ENCODE peak calls at places on chromosomes 4 and X, in nine cellular contexts. One of them, this sample, is unnamed. For H3K9me3, the result is how much of the 10 kb centered on the place peaks cover.

GRCh38 chr4:48906283-48907173 is at the start of gene OCIAD2:
- DNase-seq in PC-9: peak
- DNase-seq in keratinocyte: no peak
- DNase-seq in GM23248: peak
- DNase-seq in cardiac muscle cell: peak
- DNase-seq in OCI-LY7: peak
- DNase-seq in CD8-positive, alpha-beta T cell: peak
- DNase-seq in testis: peak
- DNase-seq in tibial nerve: no peak
- DNase-seq in this sample: peak

GRCh38 chrX:138127314-138127713 is 561.4 kb downstream of the ZIC3 start:
- DNase-seq in GM23248: peak
- DNase-seq in PC-9: no peak
- DNase-seq in CD8-positive, alpha-beta T cell: no peak
- DNase-seq in cardiac muscle cell: no peak
- DNase-seq in OCI-LY7: no peak
- DNase-seq in tibial nerve: no peak
- DNase-seq in testis: no peak
- DNase-seq in keratinocyte: no peak
- DNase-seq in this sample: no peak

GRCh38 chr4:6350646-6351045 is 81.0 kb downstream of the WFS1 start:
- DNase-seq in CD8-positive, alpha-beta T cell: no peak
- DNase-seq in cardiac muscle cell: no peak
- DNase-seq in OCI-LY7: no peak
- DNase-seq in PC-9: no peak
- DNase-seq in GM23248: no peak
- DNase-seq in testis: no peak
- DNase-seq in tibial nerve: no peak
- DNase-seq in keratinocyte: no peak
- DNase-seq in this sample: no peak

GRCh38 chr4:80307183-80307735 is 28.3 kb upstream of the CFAP299 start:
- DNase-seq in PC-9: no peak
- DNase-seq in tibial nerve: no peak
- DNase-seq in cardiac muscle cell: peak
- DNase-seq in GM23248: peak
- DNase-seq in OCI-LY7: no peak
- DNase-seq in keratinocyte: no peak
- DNase-seq in CD8-positive, alpha-beta T cell: no peak
- DNase-seq in testis: no peak
- DNase-seq in this sample: no peak

GRCh38 chr4:83108101-83108861 is 6.2 kb downstream of the PLAC8 start:
- DNase-seq in PC-9: no peak
- DNase-seq in testis: no peak
- DNase-seq in CD8-positive, alpha-beta T cell: peak
- DNase-seq in keratinocyte: no peak
- DNase-seq in cardiac muscle cell: no peak
- DNase-seq in OCI-LY7: no peak
- DNase-seq in GM23248: no peak
- DNase-seq in tibial nerve: no peak
- DNase-seq in this sample: no peak

GRCh38 chrX:150269613-150270254 is 93.4 kb upstream of the MAMLD1 start:
- DNase-seq in OCI-LY7: no peak
- DNase-seq in PC-9: no peak
- DNase-seq in cardiac muscle cell: no peak
- DNase-seq in tibial nerve: no peak
- DNase-seq in GM23248: peak
- DNase-seq in CD8-positive, alpha-beta T cell: no peak
- DNase-seq in testis: no peak
- DNase-seq in keratinocyte: no peak
- DNase-seq in this sample: no peak

GRCh38 chr4:145281946-145282345 is 101.6 kb upstream of the OTUD4 start:
- DNase-seq in PC-9: no peak
- DNase-seq in testis: no peak
- DNase-seq in OCI-LY7: no peak
- DNase-seq in keratinocyte: no peak
- DNase-seq in GM23248: no peak
- DNase-seq in tibial nerve: no peak
- DNase-seq in CD8-positive, alpha-beta T cell: no peak
- DNase-seq in cardiac muscle cell: no peak
- DNase-seq in this sample: no peak

GRCh38 chr4:40702800-40703151 is 47.0 kb upstream of the NSUN7 start:
- DNase-seq in tibial nerve: no peak
- DNase-seq in GM23248: no peak
- DNase-seq in OCI-LY7: no peak
- DNase-seq in PC-9: peak
- DNase-seq in keratinocyte: no peak
- DNase-seq in cardiac muscle cell: no peak
- DNase-seq in testis: no peak
- DNase-seq in CD8-positive, alpha-beta T cell: no peak
- DNase-seq in this sample: no peak

GRCh38 chr4:52659016-52659721 is at the start of gene USP46:
- DNase-seq in cardiac muscle cell: peak
- DNase-seq in CD8-positive, alpha-beta T cell: peak
- DNase-seq in testis: peak
- DNase-seq in GM23248: peak
- DNase-seq in OCI-LY7: peak
- DNase-seq in PC-9: peak
- DNase-seq in keratinocyte: no peak
- DNase-seq in tibial nerve: peak
- DNase-seq in this sample: peak

GRCh38 chrX:28876415-28876814 is 289.2 kb downstream of the IL1RAPL1 start:
- DNase-seq in tibial nerve: no peak
- DNase-seq in OCI-LY7: no peak
- DNase-seq in PC-9: no peak
- DNase-seq in CD8-positive, alpha-beta T cell: no peak
- DNase-seq in GM23248: no peak
- DNase-seq in testis: no peak
- DNase-seq in keratinocyte: no peak
- DNase-seq in cardiac muscle cell: no peak
- DNase-seq in this sample: peak
- H3K9me3 ChIP-seq in tibial nerve: under half
- H3K9me3 ChIP-seq in OCI-LY7: under half
- H3K9me3 ChIP-seq in PC-9: under half
- H3K9me3 ChIP-seq in CD8-positive, alpha-beta T cell: under half
- H3K9me3 ChIP-seq in GM23248: under half
- H3K9me3 ChIP-seq in testis: under half
- H3K9me3 ChIP-seq in keratinocyte: under half
- H3K9me3 ChIP-seq in cardiac muscle cell: under half
- H3K9me3 ChIP-seq in this sample: under half

GRCh38 chrX:20378291-20378920 is 111.7 kb upstream of the RPS6KA3 start:
- DNase-seq in PC-9: no peak
- DNase-seq in cardiac muscle cell: no peak
- DNase-seq in testis: no peak
- DNase-seq in GM23248: peak
- DNase-seq in keratinocyte: no peak
- DNase-seq in OCI-LY7: peak
- DNase-seq in tibial nerve: no peak
- DNase-seq in CD8-positive, alpha-beta T cell: no peak
- DNase-seq in this sample: no peak

GRCh38 chrX:20374866-20375530 is 108.3 kb upstream of the RPS6KA3 start:
- DNase-seq in CD8-positive, alpha-beta T cell: no peak
- DNase-seq in tibial nerve: no peak
- DNase-seq in OCI-LY7: peak
- DNase-seq in cardiac muscle cell: peak
- DNase-seq in keratinocyte: no peak
- DNase-seq in GM23248: peak
- DNase-seq in testis: no peak
- DNase-seq in PC-9: no peak
- DNase-seq in this sample: no peak

GRCh38 chrX:20372533-20372932 is 105.8 kb upstream of the RPS6KA3 start:
- DNase-seq in cardiac muscle cell: no peak
- DNase-seq in keratinocyte: no peak
- DNase-seq in tibial nerve: no peak
- DNase-seq in GM23248: peak
- DNase-seq in PC-9: no peak
- DNase-seq in OCI-LY7: no peak
- DNase-seq in testis: no peak
- DNase-seq in CD8-positive, alpha-beta T cell: no peak
- DNase-seq in this sample: no peak

GRCh38 chrX:20374450-20374849 is 107.7 kb upstream of the RPS6KA3 start:
- DNase-seq in OCI-LY7: no peak
- DNase-seq in GM23248: no peak
- DNase-seq in PC-9: no peak
- DNase-seq in testis: no peak
- DNase-seq in keratinocyte: no peak
- DNase-seq in tibial nerve: no peak
- DNase-seq in CD8-positive, alpha-beta T cell: no peak
- DNase-seq in cardiac muscle cell: no peak
- DNase-seq in this sample: no peak

GRCh38 chrX:20373063-20373462 is 106.4 kb upstream of the RPS6KA3 start:
- DNase-seq in OCI-LY7: no peak
- DNase-seq in keratinocyte: no peak
- DNase-seq in tibial nerve: no peak
- DNase-seq in PC-9: no peak
- DNase-seq in CD8-positive, alpha-beta T cell: no peak
- DNase-seq in testis: no peak
- DNase-seq in GM23248: no peak
- DNase-seq in cardiac muscle cell: no peak
- DNase-seq in this sample: no peak
- H3K27ac ChIP-seq in OCI-LY7: no peak
- H3K27ac ChIP-seq in keratinocyte: no peak
- H3K27ac ChIP-seq in tibial nerve: no peak
- H3K27ac ChIP-seq in PC-9: peak
- H3K27ac ChIP-seq in CD8-positive, alpha-beta T cell: no peak
- H3K27ac ChIP-seq in testis: no peak
- H3K27ac ChIP-seq in GM23248: no peak
- H3K27ac ChIP-seq in cardiac muscle cell: no peak
- H3K27ac ChIP-seq in this sample: no peak

DNA sequence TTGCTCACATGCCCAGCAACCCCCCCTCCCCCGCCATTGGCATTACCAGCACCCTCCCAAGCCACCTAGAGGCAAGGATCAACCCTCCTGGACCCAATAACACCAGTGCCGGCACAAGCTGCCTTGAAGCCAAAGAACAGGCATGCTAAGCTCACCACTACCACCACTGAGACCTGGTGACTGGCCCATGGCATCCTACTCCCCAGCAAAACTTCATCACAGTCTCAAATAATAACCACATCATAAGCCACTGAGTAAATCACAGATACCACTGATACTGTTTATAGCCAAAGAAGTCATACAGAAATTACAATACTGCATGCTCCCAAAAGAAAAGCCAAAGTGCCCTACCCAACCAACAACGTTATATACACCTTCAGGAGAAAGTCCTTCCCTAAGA is 73.6 kb upstream of the RPL34 start:
- DNase-seq in OCI-LY7: no peak
- DNase-seq in cardiac muscle cell: no peak
- DNase-seq in PC-9: no peak
- DNase-seq in CD8-positive, alpha-beta T cell: no peak
- DNase-seq in keratinocyte: no peak
- DNase-seq in testis: no peak
- DNase-seq in tibial nerve: no peak
- DNase-seq in GM23248: no peak
- DNase-seq in this sample: no peak
- H3K9me3 ChIP-seq in OCI-LY7: under half
- H3K9me3 ChIP-seq in cardiac muscle cell: under half
- H3K9me3 ChIP-seq in PC-9: under half
- H3K9me3 ChIP-seq in CD8-positive, alpha-beta T cell: under half
- H3K9me3 ChIP-seq in keratinocyte: under half
- H3K9me3 ChIP-seq in testis: under half
- H3K9me3 ChIP-seq in tibial nerve: under half
- H3K9me3 ChIP-seq in GM23248: under half
- H3K9me3 ChIP-seq in this sample: under half

GRCh38 chrX:71302461-71303213 is 1.1 kb downstream of the ITGB1BP2 start:
- DNase-seq in tibial nerve: no peak
- DNase-seq in PC-9: no peak
- DNase-seq in testis: no peak
- DNase-seq in GM23248: no peak
- DNase-seq in cardiac muscle cell: no peak
- DNase-seq in keratinocyte: no peak
- DNase-seq in OCI-LY7: no peak
- DNase-seq in CD8-positive, alpha-beta T cell: no peak
- DNase-seq in this sample: no peak
- H3K27ac ChIP-seq in tibial nerve: no peak
- H3K27ac ChIP-seq in PC-9: no peak
- H3K27ac ChIP-seq in testis: no peak
- H3K27ac ChIP-seq in GM23248: no peak
- H3K27ac ChIP-seq in cardiac muscle cell: peak
- H3K27ac ChIP-seq in keratinocyte: no peak
- H3K27ac ChIP-seq in OCI-LY7: no peak
- H3K27ac ChIP-seq in CD8-positive, alpha-beta T cell: no peak
- H3K27ac ChIP-seq in this sample: peak

This sample was measured in heart left ventricle.